ENCODE peak calls at places on chromosomes 16 and 17, in five cellular contexts. N is endothelial cell of umbilical vein, F is K562, E is prostate gland, O is HepG2. R is an unnamed sample.

GRCh38 chr17:13594310-13594709 is 7.4 kb downstream of the HS3ST3A1 start:
- DNase-seq in F (no peak), E (no peak), O (no peak), N (no peak), R (no peak)

GRCh38 chr17:81298991-81299733 is 4.1 kb upstream of the SLC38A10 start:
- DNase-seq in E (no peak), F (no peak), N (no peak), O (no peak), R (no peak)

GRCh38 chr17:31674305-31674704 is 184.7 kb downstream of the COPRS start:
- DNase-seq in N (no peak), E (no peak), F (no peak), O (no peak), R (no peak)

GRCh38 chr16:67026570-67026969 is 2.4 kb upstream of the CBFB start:
- DNase-seq in E (no peak), F (no peak), O (no peak), N (no peak), R (no peak)

GRCh38 chr16:66484453-66485213 is 57.5 kb downstream of the BEAN1 start:
- DNase-seq in N (no peak), E (no peak), O (no peak), F (peak), R (no peak)

GRCh38 chr16:10886739-10887269 is 9.8 kb downstream of the CIITA start:
- DNase-seq in O (no peak), N (no peak), E (no peak), F (peak), R (no peak)

GRCh38 chr16:17144431-17144830 is 326.3 kb downstream of the XYLT1 start:
- DNase-seq in N (no peak), O (no peak), E (no peak), F (no peak), R (no peak)

GRCh38 chr17:16438557-16439302 is 23.4 kb downstream of the TRPV2 start:
- DNase-seq in F (peak), E (peak), O (peak), N (peak), R (peak)

GRCh38 chr17:27862848-27863247 is 30.3 kb downstream of the LYRM9 start:
- DNase-seq in O (no peak), N (no peak), E (no peak), F (no peak), R (no peak)

GRCh38 chr17:17681744-17682292 is 560 bp downstream of the RAI1 start:
- DNase-seq in E (peak), N (no peak), F (peak), O (no peak), R (peak)

GRCh38 chr17:77651983-77652382 is 306.5 kb upstream of the TNRC6C start:
- DNase-seq in N (no peak), O (no peak), F (no peak), E (no peak), R (no peak)

GRCh38 chr17:73586153-73586906 is 57.9 kb downstream of the SDK2 start:
- DNase-seq in F (no peak), N (no peak), E (no peak), O (no peak), R (no peak)

GRCh38 chr17:55245986-55246385 is 18.8 kb upstream of the HLF start:
- DNase-seq in O (no peak), N (no peak), F (no peak), E (no peak), R (no peak)

GRCh38 chr16:69712914-69713581 is 13.3 kb downstream of the NQO1 start:
- DNase-seq in O (no peak), F (no peak), E (no peak), N (no peak), R (no peak)

GRCh38 chr17:32998111-32998892 is 6.7 kb downstream of the SPACA3 start:
- DNase-seq in O (peak), F (peak), N (peak), E (peak), R (peak)

GRCh38 chr16:65285128-65286120 is 163.6 kb upstream of the CDH11 start:
- DNase-seq in F (no peak), E (no peak), O (no peak), N (no peak), R (no peak)

GRCh38 chr17:81368623-81369022 is 26.6 kb upstream of the BAHCC1 start:
- DNase-seq in F (no peak), E (no peak), O (no peak), N (no peak), R (no peak)

GRCh38 chr16:81004646-81005353 is 1.9 kb downstream of the CMC2 start:
- DNase-seq in F (peak), O (peak), N (peak), E (peak), R (no peak)

GRCh38 chr16:57133911-57134310 is 41.5 kb downstream of the CPNE2 start:
- DNase-seq in N (no peak), O (no peak), E (no peak), F (no peak), R (no peak)

GRCh38 chr16:87126403-87127025 is 190.7 kb downstream of the C16orf95 start:
- DNase-seq in E (no peak), O (no peak), N (no peak), F (no peak), R (no peak)

GRCh38 chr17:62778990-62779681 is 29.0 kb downstream of the MARCHF10 start:
- DNase-seq in F (peak), O (peak), N (no peak), E (peak), R (peak)

GRCh38 chr17:75693500-75694481 is 26.7 kb downstream of the SAP30BP start:
- DNase-seq in O (no peak), N (peak), E (peak), F (no peak), R (peak)

GRCh38 chr17:21039839-21040575 is 2.8 kb downstream of the USP22 start:
- DNase-seq in E (no peak), F (peak), O (peak), N (peak), R (no peak)

GRCh38 chr17:75128694-75129505 is 2.6 kb downstream of the NT5C start:
- DNase-seq in E (no peak), O (no peak), F (no peak), N (no peak), R (no peak)

GRCh38 chr17:21215935-21216334 is 2.0 kb upstream of the TMEM11 start:
- DNase-seq in O (no peak), F (peak), N (no peak), E (no peak), R (no peak)

GRCh38 chr16:16143038-16143763 is 80.1 kb downstream of the ABCC6 start:
- DNase-seq in F (peak), N (no peak), O (peak), E (no peak), R (no peak)

GRCh38 chr17:36198831-36199465 is 2.4 kb upstream of the CCL3L1 start:
- DNase-seq in E (no peak), F (no peak), N (no peak), O (no peak), R (no peak)

GRCh38 chr17:45131616-45132301 is 556 bp downstream of the PLCD3 start:
- DNase-seq in N (peak), E (no peak), F (peak), O (no peak), R (peak)

GRCh38 chr17:49891694-49892389 is 44.0 kb upstream of the TAC4 start:
- DNase-seq in E (no peak), O (no peak), N (no peak), F (no peak), R (no peak)

GRCh38 chr16:73020409-73020884 is 27.5 kb downstream of the ZFHX3 start:
- DNase-seq in N (peak), E (peak), F (peak), O (peak), R (peak)
- TF ChIP-seq POLR2AphosphoS5 in N (peak), E (peak), F (no peak), O (no peak), R (no peak)

DNA sequence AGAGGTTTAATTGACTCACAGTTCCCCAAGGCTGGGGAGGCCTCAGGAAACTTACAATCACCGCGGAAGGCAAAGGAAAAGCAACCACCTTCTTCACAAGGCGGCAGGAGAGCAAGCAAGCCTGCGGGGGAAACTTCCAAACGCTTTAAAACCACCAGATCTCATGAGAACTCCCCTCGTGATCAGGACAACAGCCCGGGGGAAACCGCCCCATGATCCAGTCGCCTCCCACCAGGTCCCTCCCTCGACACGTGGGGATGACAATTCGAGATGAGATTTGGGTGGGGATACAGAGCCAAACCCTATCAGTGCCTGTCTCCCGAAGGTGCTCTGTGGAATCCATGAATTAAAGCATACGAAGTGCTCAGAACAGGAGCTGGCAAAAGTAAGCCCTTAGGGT is 43.9 kb upstream of the ABR start:
- DNase-seq in E (no peak), N (no peak), O (no peak), F (no peak), R (no peak)
- H3K27ac ChIP-seq in E (no peak), N (no peak), O (no peak), F (no peak), R (peak)

GRCh38 chr17:744937-745336 is 7.1 kb downstream of the GEMIN4 start:
- DNase-seq in E (no peak), O (no peak), N (no peak), F (no peak), R (no peak)
- TF ChIP-seq POLR2AphosphoS5 in E (no peak), O (no peak), N (no peak), F (no peak), R (no peak)

DNA sequence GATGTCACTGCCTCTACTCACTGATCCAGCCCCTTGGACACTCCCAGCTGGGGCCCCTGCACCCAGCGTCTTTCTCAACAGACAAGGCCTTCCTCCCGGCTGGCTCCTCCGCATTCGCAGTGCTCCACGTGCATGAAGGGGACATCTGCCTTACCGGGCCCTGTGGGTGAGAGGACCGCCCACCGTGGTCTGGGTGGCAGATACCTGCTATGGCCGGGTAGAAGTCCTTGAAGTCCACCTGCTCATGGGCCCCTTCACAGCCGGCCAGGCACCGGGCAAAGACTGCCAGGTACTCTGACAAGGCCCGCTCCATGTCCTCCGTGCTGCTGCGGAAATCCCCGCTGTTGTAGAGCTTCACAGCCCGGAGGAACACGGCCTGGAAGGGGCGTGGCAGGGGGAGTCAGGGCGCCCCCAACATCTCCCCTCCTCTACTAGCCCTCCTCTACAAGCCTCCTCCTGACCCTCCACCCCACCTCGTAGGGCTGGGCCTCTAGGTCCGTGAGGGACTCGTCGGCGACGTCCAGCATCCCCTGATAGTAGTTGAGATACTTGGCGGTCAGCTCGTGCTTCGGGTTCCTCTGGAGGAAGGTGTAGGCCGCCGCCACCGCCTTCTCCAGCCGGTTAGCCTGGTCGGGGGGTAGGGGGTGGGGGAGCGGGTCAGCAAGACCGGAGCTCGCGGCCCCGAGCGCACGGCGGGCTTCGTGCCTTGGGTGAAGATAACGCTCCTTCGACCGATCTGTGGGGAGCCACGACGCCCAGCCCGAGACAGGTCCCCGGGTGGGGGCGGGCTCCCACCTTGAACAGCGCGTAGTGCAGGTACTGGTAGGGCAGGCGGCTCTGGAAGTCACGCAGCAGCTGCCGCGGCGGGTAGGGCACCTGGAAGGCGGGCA is 845 bp downstream of the P3H4 start:
- DNase-seq in O (no peak), N (no peak), F (no peak), E (peak), R (peak)
- H3K27ac ChIP-seq in O (peak), N (no peak), F (peak), E (peak), R (peak)

GRCh38 chr17:59845595-59846390 is 47.0 kb downstream of the TUBD1 start:
- DNase-seq in F (peak), N (peak), E (peak), O (peak), R (peak)
- TF ChIP-seq POLR2AphosphoS5 in F (no peak), N (peak), E (peak), O (no peak), R (peak)

GRCh38 chr16:3283525-3284447 is 495 bp downstream of the ZNF263 start:
- DNase-seq in N (peak), F (peak), O (no peak), E (no peak), R (no peak)

GRCh38 chr16:3281222-3281621 is 2.1 kb upstream of the ZNF263 start:
- DNase-seq in E (no peak), O (no peak), N (no peak), F (no peak), R (no peak)

GRCh38 chr16:3285131-3285530 is 1.8 kb downstream of the ZNF263 start:
- DNase-seq in E (no peak), N (no peak), F (no peak), O (no peak), R (no peak)

GRCh38 chr16:3282747-3283524 is at the start of gene ZNF263:
- DNase-seq in E (peak), F (peak), O (peak), N (peak), R (peak)

DNA sequence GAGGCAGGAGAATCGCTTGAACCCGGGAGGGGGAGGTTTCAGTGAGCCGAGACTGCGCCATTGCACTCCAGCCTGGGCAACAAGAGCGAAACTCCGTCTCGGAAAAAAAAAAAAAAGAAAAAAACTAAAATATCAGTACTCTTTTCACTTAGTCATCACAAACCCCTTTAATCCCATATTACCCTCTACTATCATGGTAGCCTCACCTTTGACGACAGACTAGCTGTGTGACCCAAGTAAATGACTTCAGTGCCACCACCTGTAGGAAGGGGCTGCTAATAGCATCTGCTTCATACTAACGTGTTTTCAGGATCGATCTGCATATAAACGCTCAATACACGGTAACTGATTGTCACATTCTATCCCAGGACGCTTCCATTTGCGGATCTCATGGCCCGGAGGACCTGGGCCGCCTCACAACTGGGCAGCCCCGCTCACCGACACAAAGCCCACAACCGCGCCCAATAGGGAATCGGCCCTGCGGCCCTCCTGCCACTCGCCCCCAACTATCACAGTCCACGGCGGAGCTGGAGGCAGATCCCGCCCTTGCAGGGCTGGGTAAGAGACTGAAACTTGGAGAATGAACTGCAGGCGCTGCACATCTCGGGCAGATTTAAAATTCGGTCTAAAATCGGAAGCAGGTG is 1.1 kb upstream of the ZNF263 start:
- DNase-seq in N (peak), F (no peak), E (no peak), O (peak), R (no peak)
- H3K27ac ChIP-seq in N (peak), F (peak), E (peak), O (peak), R (peak)